ENCODE peak calls at places on chromosomes 13 and 19, in ten cellular contexts. N, C, B, J, Y, D, E, F, L and G are unnamed samples.

GRCh38 chr19:55080915-55081772 is 5.5 kb downstream of the EPS8L1 start:
- DNase-seq in N (peak; percentile 51), C (peak; percentile 78), B (peak; percentile 89), J (peak; percentile 86), Y (peak; percentile 74), D (peak; percentile 96), E (peak; percentile 76), F (peak; percentile 97), L (peak; percentile 80), G (peak; percentile 48)

GRCh38 chr13:95403349-95404140 is 102.3 kb upstream of the ABCC4 start:
- DNase-seq in N (no peak), C (peak; percentile 12), B (no peak), J (no peak), Y (no peak), D (no peak), E (no peak), F (no peak), L (no peak), G (no peak)

GRCh38 chr13:96475103-96475502 is 385.2 kb downstream of the HS6ST3 start:
- DNase-seq in N (no peak), C (no peak), B (no peak), J (no peak), Y (no peak), D (no peak), E (no peak), F (no peak), L (no peak), G (no peak)

GRCh38 chr13:109593230-109593629 is 193.2 kb downstream of the IRS2 start:
- DNase-seq in N (no peak), C (no peak), B (peak; percentile 54), J (no peak), Y (no peak), D (no peak), E (no peak), F (no peak), L (no peak), G (no peak)

GRCh38 chr13:31032574-31033095 is 100.2 kb downstream of the TEX26 start:
- DNase-seq in N (peak; percentile 64), C (no peak), B (no peak), J (no peak), Y (no peak), D (no peak), E (no peak), F (peak; percentile 84), L (no peak), G (no peak)

GRCh38 chr13:109205315-109205714 is 575.9 kb downstream of the MYO16 start:
- DNase-seq in N (no peak), C (no peak), B (no peak), J (no peak), Y (no peak), D (no peak), E (peak; percentile 17), F (no peak), L (no peak), G (no peak)

GRCh38 chr13:51584731-51585191 is 499 bp downstream of the WDFY2 start:
- DNase-seq in N (peak; percentile 79), C (peak; percentile 61), B (peak; percentile 66), J (peak; percentile 69), Y (peak; percentile 58), D (peak; percentile 63), E (peak; percentile 80), F (no peak), L (peak; percentile 55), G (no peak)

GRCh38 chr13:64488731-64489130 is 2741.4 kb downstream of the PCDH9 start:
- DNase-seq in N (no peak), C (no peak), B (no peak), J (no peak), Y (no peak), D (no peak), E (no peak), F (no peak), L (no peak), G (no peak)

GRCh38 chr13:24076636-24077035 is 83.9 kb upstream of the SPATA13 start:
- DNase-seq in N (no peak), C (no peak), B (no peak), J (no peak), Y (no peak), D (no peak), E (no peak), F (no peak), L (no peak), G (no peak)
- H3K4me3 ChIP-seq in N (no peak overlapping the region), C (no peak overlapping the region), B (no peak overlapping the region), J (no peak overlapping the region), Y (no peak overlapping the region), D (peak overlapping the region; percentile 22), E (no peak overlapping the region), F (no peak overlapping the region), L (no peak overlapping the region), G (no peak overlapping the region)

GRCh38 chr19:11451942-11452813 is 16.7 kb downstream of the PRKCSH start:
- DNase-seq in N (no peak), C (peak; percentile 25), B (no peak), J (no peak), Y (no peak), D (no peak), E (no peak), F (no peak), L (no peak), G (no peak)

GRCh38 chr19:11450570-11451326 is 15.3 kb downstream of the PRKCSH start:
- DNase-seq in N (no peak), C (no peak), B (no peak), J (no peak), Y (no peak), D (no peak), E (no peak), F (no peak), L (no peak), G (no peak)

GRCh38 chr19:11452814-11453335 is 17.4 kb downstream of the PRKCSH start:
- DNase-seq in N (no peak), C (no peak), B (no peak), J (no peak), Y (no peak), D (no peak), E (no peak), F (no peak), L (no peak), G (no peak)

GRCh38 chr19:11453468-11454341 is 18.3 kb downstream of the PRKCSH start:
- DNase-seq in N (no peak), C (no peak), B (no peak), J (no peak), Y (no peak), D (no peak), E (no peak), F (no peak), L (no peak), G (no peak)

DNA sequence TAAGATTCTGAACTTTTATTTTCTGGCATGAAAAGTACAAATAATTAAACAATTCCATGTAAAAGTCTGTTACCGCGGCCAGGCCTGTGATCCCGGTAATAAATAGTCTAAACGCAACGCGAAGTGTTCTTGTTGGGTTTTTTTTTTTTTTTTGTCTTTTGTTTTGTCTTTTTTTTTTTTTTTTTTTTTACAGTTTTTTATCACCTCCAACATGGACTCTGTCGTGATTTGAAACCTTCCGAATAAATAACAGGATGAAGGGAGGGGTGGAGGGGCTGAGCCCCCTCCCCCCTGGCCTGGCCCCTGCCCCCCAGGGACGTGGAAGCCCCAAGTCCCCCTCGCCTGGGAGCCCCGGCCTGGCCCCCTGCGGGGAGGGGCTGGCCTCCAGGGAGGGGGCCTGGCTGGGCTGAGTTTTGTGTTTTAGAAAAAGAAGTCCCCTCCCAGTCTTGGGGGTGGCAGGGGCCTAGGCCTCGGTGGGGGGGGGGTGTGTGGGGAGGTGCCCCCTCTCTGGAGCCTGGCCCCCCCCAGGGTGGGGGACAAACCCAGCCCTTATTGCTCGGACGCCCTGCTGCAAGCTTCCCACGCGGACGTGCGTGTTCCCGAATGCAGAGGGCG is 16.0 kb downstream of the PRKCSH start:
- DNase-seq in N (no peak), C (no peak), B (no peak), J (no peak), Y (no peak), D (no peak), E (no peak), F (no peak), L (no peak), G (no peak)
- H3K4me3 ChIP-seq in N (no peak overlapping the region), C (peak overlapping the region; percentile 43), B (no peak overlapping the region), J (no peak overlapping the region), Y (no peak overlapping the region), D (no peak overlapping the region), E (no peak overlapping the region), F (no peak overlapping the region), L (no peak overlapping the region), G (no peak overlapping the region)

DNA sequence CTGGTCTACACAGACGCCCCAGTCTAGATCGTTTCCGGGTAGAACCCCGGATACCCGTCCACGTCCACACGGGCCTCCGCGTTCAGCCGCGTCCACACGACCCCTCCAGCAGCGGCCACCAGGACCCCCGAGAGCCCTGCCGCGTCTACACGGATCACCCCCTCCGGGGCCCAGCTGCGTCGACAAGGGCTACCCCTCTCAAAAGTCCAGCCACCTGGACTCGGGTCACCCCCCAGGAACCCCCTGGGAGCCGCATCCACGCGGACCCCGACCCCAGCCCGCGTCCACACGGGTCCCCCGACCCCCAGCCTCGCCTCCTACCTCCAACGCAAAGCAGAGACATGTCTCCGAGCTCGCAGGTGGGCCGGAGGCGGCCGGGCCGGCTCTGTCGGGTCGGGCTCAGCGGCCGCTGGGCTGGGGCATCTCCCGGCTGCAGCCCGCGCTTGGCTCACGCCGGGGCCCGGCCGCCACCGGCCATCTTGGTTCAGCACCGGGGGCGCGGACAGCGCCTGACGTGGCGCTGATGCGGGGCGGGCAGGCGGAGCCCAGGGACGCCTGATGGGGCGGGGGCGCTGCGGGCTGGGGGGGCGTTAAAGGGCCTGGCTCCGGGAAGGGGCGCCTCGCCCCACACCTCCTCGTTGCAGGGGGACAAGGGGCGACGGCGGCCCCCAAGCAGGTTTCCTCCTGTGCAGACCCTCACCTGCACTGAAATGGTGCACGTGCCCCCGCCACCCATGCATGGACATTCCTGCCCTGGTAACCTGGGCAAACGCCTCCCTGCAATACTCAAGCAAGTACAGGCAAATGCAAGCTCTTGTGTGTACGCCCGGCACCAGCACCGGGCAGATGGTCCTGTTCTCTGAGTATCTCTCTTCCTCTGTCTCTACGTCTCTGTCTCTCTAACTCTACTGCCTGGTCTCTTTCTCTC is at the start of gene UNC13A:
- DNase-seq in N (peak; percentile 39), C (peak; percentile 53), B (peak; percentile 39), J (peak; percentile 83), Y (peak; percentile 45), D (peak; percentile 26), E (no peak), F (no peak), L (no peak), G (no peak)
- H3K4me3 ChIP-seq in N (no peak within 1 kb of the TSS), C (peak within 1 kb of the TSS; percentile 52), B (peak within 1 kb of the TSS; percentile 50), J (peak within 1 kb of the TSS; percentile 70), Y (no peak within 1 kb of the TSS), D (no peak within 1 kb of the TSS), E (no peak within 1 kb of the TSS), F (no peak within 1 kb of the TSS), L (no peak within 1 kb of the TSS), G (no peak within 1 kb of the TSS)

GRCh38 chr13:99689955-99690354 is 188.7 kb downstream of the TM9SF2 start:
- DNase-seq in N (no peak), C (no peak), B (no peak), J (no peak), Y (no peak), D (no peak), E (no peak), F (no peak), L (no peak), G (no peak)

GRCh38 chr13:99686157-99686572 is 184.9 kb downstream of the TM9SF2 start:
- DNase-seq in N (no peak), C (peak; percentile 63), B (peak; percentile 9), J (peak; percentile 69), Y (peak; percentile 10), D (peak; percentile 62), E (no peak), F (no peak), L (no peak), G (no peak)

GRCh38 chr13:99688776-99689175 is 187.5 kb downstream of the TM9SF2 start:
- DNase-seq in N (no peak), C (no peak), B (no peak), J (no peak), Y (no peak), D (no peak), E (no peak), F (no peak), L (no peak), G (no peak)

GRCh38 chr13:99687728-99688397 is 186.6 kb downstream of the TM9SF2 start:
- DNase-seq in N (no peak), C (peak; percentile 89), B (no peak), J (no peak), Y (no peak), D (no peak), E (no peak), F (no peak), L (no peak), G (no peak)

GRCh38 chr13:99686944-99687382 is 185.7 kb downstream of the TM9SF2 start:
- DNase-seq in N (no peak), C (no peak), B (no peak), J (no peak), Y (no peak), D (peak; percentile 40), E (no peak), F (no peak), L (no peak), G (no peak)
- H3K4me3 ChIP-seq in N (no peak overlapping the region), C (no peak overlapping the region), B (no peak overlapping the region), J (no peak overlapping the region), Y (no peak overlapping the region), D (no peak overlapping the region), E (no peak overlapping the region), F (no peak overlapping the region), L (no peak overlapping the region), G (no peak overlapping the region)